ENCODE peak calls at places on chromosomes 16 and 17, in four cellular contexts. C is stimulated activated CD4-positive, alpha-beta T cell treated with anti-CD3 and anti-CD28 coated beads, TNF-alpha, amount 100 ng/mL, for 48 hours; P is activated naive CD4-positive, alpha-beta T cell treated with anti-CD3 and anti-CD28 coated beads for 36 hours; I is stimulated activated CD8-positive, alpha-beta memory T cell treated with anti-CD3 and anti-CD28 coated beads, Interleukin-7, amount 100 ng/mL, for 24 hours. L is an unnamed sample.

GRCh38 chr17:30344283-30345088 is 10.6 kb upstream of the TMIGD1 start:
- DNase-seq in C (no peak), P (no peak), I (no peak), L (peak; percentile 71)

GRCh38 chr17:2689411-2690164 is 22.0 kb downstream of the CLUH start:
- DNase-seq in C (no peak), P (no peak), I (no peak), L (no peak)

GRCh38 chr17:11921296-11921695 is 76.0 kb downstream of the ZNF18 start:
- DNase-seq in C (no peak), P (no peak), I (no peak), L (no peak)

GRCh38 chr17:16516594-16517018 is 24.6 kb upstream of the LRRC75A start:
- DNase-seq in C (no peak), P (no peak), I (no peak), L (no peak)

GRCh38 chr17:77363821-77364361 is 223.1 kb downstream of the SEC14L1 start:
- DNase-seq in C (no peak), P (peak; percentile 62), I (no peak), L (no peak)

GRCh38 chr16:84913315-84913714 is 93.5 kb downstream of the CRISPLD2 start:
- DNase-seq in C (no peak), P (no peak), I (no peak), L (no peak)

GRCh38 chr17:50458290-50458689 is 10.4 kb downstream of the CHAD start:
- DNase-seq in C (no peak), P (no peak), I (no peak), L (no peak)

GRCh38 chr16:84369938-84370627 is 1.7 kb downstream of the ATP2C2 start:
- DNase-seq in C (no peak), P (no peak), I (no peak), L (no peak)

GRCh38 chr17:15384142-15384803 is 42.9 kb upstream of the TEKT3 start:
- DNase-seq in C (no peak), P (no peak), I (no peak), L (no peak)

GRCh38 chr16:50581830-50582229 is 33.6 kb downstream of the NKD1 start:
- DNase-seq in C (no peak), P (no peak), I (no peak), L (no peak)

GRCh38 chr17:72474740-72475477 is 354.1 kb downstream of the SOX9 start:
- DNase-seq in C (no peak), P (no peak), I (no peak), L (peak; percentile 52)

GRCh38 chr16:54931041-54931756 is 534 bp downstream of the IRX5 start:
- DNase-seq in C (no peak), P (no peak), I (no peak), L (no peak)

GRCh38 chr16:3458278-3458851 is 14.9 kb downstream of the NAA60 start:
- DNase-seq in C (no peak), P (no peak), I (no peak), L (no peak)

GRCh38 chr17:20234266-20234665 is 225.1 kb downstream of the SPECC1 start:
- DNase-seq in C (peak; percentile 71), P (peak; percentile 92), I (peak; percentile 11), L (no peak)

GRCh38 chr17:69246726-69247375 is 18.2 kb upstream of the ABCA10 start:
- DNase-seq in C (no peak), P (no peak), I (no peak), L (no peak)

GRCh38 chr17:59492091-59492451 is 73.3 kb upstream of the DHX40 start:
- DNase-seq in C (no peak), P (no peak), I (no peak), L (no peak)

GRCh38 chr17:49616086-49616485 is 40.4 kb downstream of the NXPH3 start:
- DNase-seq in C (no peak), P (no peak), I (no peak), L (no peak)

L was measured in stomach.